ENCODE peak calls at places on chromosome 1, in seven cellular contexts. P is astrocyte of the spinal cord, O is aorta, D is cardiac fibroblast, J is IMR-90, C is fibroblast of lung, I is adrenal gland. E is an unnamed sample.

GRCh38 chr1:164559342-164560070 is 522 bp downstream of the PBX1 start:
- DNase-seq in P (peak; percentile 54), O (peak; percentile 80), D (peak; percentile 43), J (no peak), C (no peak), I (peak; percentile 51), E (no peak)

GRCh38 chr1:53368314-53369033 is 40.6 kb upstream of the LRP8 start:
- DNase-seq in P (no peak), O (peak; percentile 59), D (no peak), J (no peak), C (no peak), I (no peak), E (no peak)

GRCh38 chr1:167544447-167544846 is 9.1 kb downstream of the CREG1 start:
- DNase-seq in P (no peak), O (no peak), D (no peak), J (no peak), C (no peak), I (no peak), E (no peak)

GRCh38 chr1:215766521-215766920 is 199.4 kb downstream of the KCTD3 start:
- DNase-seq in P (no peak), O (no peak), D (no peak), J (no peak), C (no peak), I (no peak), E (no peak)

GRCh38 chr1:230575886-230576477 is 66.3 kb upstream of the COG2 start:
- DNase-seq in P (no peak), O (no peak), D (no peak), J (no peak), C (no peak), I (no peak), E (no peak)

GRCh38 chr1:58964880-58965279 is 181.0 kb upstream of the JUN start:
- DNase-seq in P (no peak), O (no peak), D (peak; percentile 54), J (peak; percentile 40), C (peak; percentile 46), I (peak; percentile 36), E (peak; percentile 53)

GRCh38 chr1:204072951-204073836 is at the start of gene SOX13:
- DNase-seq in P (peak; percentile 90), O (peak; percentile 94), D (peak; percentile 94), J (peak; percentile 85), C (peak; percentile 91), I (peak; percentile 92), E (no peak)

GRCh38 chr1:235012436-235013210 is 116.0 kb downstream of the TOMM20 start:
- DNase-seq in P (peak; percentile 64), O (no peak), D (no peak), J (no peak), C (no peak), I (no peak), E (no peak)

GRCh38 chr1:165265196-165265838 is 91.2 kb downstream of the LMX1A start:
- DNase-seq in P (no peak), O (no peak), D (no peak), J (no peak), C (no peak), I (no peak), E (no peak)

GRCh38 chr1:246577720-246578106 is 11.5 kb downstream of the CNST start:
- DNase-seq in P (no peak), O (no peak), D (no peak), J (peak; percentile 38), C (no peak), I (no peak), E (no peak)

GRCh38 chr1:12229386-12229834 is 420 bp upstream of the VPS13D start:
- DNase-seq in P (no peak), O (no peak), D (no peak), J (no peak), C (no peak), I (no peak), E (no peak)
- H3K4me3 ChIP-seq in P (no peak overlapping the region), O (no peak overlapping the region), D (no peak overlapping the region), J (no peak overlapping the region), C (no peak overlapping the region), I (no peak overlapping the region), E (peak overlapping the region; percentile 84)

DNA sequence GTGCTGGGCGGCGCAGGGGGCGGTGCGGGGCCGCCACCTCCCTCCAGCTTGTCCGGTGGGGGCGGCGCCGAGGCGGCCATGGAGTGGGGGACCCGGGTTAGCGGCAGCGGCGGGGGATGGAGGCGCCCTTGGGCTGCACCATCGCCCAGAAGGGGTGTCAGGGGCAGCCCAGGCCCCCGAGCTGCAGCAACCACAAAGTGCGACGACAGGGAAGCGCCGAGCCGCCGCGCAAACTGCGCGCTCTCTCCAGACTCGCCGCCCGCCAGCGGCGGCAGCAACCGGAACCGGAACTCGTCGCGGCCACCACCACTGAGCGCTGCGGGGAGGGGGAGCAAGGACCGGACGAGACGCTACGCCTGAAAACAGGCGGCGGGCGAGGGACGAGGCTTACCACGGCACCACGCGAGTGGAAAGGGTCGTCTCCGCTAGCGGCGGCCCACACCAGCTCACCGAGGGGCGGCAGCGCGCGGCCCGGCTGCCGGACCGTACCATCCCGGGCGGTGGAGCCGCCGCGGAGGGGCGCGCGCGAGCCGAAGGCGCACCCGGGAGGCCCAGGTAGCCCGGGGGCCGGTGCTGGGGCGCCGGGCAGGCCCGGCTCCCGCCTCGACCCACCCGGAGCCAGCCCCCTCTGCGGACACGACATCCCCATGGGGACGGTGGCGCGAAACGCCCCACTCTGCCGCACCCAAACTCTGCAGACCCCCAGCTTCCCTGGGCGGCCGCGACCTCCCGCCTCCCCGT is at the start of gene PYGO2:
- DNase-seq in P (peak; percentile 83), O (peak; percentile 95), D (peak; percentile 80), J (peak; percentile 66), C (peak; percentile 72), I (peak; percentile 88), E (no peak)
- H3K4me3 ChIP-seq in P (peak within 1 kb of the TSS; percentile 59), O (peak within 1 kb of the TSS; percentile 72), D (peak within 1 kb of the TSS; percentile 59), J (peak within 1 kb of the TSS; percentile 86), C (peak within 1 kb of the TSS; percentile 83), I (peak within 1 kb of the TSS; percentile 86), E (peak within 1 kb of the TSS; percentile 77)

GRCh38 chr1:162753001-162753658 is 37.4 kb upstream of the HSD17B7 start:
- DNase-seq in P (no peak), O (no peak), D (no peak), J (no peak), C (no peak), I (no peak), E (no peak)

GRCh38 chr1:162753998-162754585 is 36.4 kb upstream of the HSD17B7 start:
- DNase-seq in P (peak; percentile 14), O (no peak), D (no peak), J (peak; percentile 38), C (no peak), I (no peak), E (no peak)

GRCh38 chr1:162755306-162755705 is 35.2 kb upstream of the HSD17B7 start:
- DNase-seq in P (no peak), O (no peak), D (no peak), J (no peak), C (no peak), I (no peak), E (no peak)

GRCh38 chr1:162757476-162757875 is 33.0 kb upstream of the HSD17B7 start:
- DNase-seq in P (peak; percentile 21), O (no peak), D (peak; percentile 13), J (peak; percentile 52), C (no peak), I (no peak), E (no peak)

DNA sequence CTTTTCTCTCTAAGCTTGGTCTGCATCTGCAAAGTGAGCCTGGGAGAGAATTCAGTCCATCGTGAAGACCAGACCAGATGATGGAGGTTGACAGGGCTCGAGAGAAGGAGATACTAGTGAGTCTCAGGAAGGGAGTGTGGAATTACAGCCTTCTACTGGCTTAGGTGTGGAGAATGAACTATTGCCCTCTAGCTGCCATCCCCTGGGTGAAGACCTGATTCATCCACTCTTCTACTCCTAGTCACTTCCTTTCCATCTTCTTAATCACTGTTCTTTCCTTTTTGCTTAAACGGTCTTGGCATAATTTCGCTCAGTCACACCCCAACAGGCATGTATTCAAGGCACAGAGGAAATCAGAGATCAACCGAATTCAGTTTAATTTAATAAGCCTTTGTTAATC is 34.0 kb upstream of the HSD17B7 start:
- DNase-seq in P (no peak), O (no peak), D (peak; percentile 12), J (peak; percentile 28), C (no peak), I (no peak), E (no peak)
- H3K4me3 ChIP-seq in P (no peak overlapping the region), O (no peak overlapping the region), D (no peak overlapping the region), J (no peak overlapping the region), C (no peak overlapping the region), I (no peak overlapping the region), E (no peak overlapping the region)

DNA sequence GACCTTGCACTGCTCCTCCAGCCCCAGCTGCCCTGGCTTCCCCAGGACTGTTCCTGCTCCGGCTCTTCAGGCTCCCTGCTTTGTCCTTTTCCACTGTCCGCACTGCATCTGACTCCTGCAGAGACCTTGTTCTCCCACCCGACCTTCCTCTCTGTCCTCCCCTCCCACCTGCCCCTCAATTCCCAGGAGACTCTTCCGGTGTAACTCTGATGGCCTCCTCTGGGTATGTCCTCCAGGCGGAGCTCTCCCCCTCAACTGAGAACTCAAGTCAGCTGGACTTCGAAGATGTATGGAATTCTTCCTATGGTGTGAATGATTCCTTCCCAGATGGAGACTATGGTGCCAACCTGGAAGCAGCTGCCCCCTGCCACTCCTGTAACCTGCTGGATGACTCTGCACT is 550 bp downstream of the ACKR1 start:
- DNase-seq in P (no peak), O (no peak), D (no peak), J (no peak), C (no peak), I (no peak), E (no peak)
- H3K4me3 ChIP-seq in P (no peak overlapping the region), O (no peak overlapping the region), D (no peak overlapping the region), J (no peak overlapping the region), C (no peak overlapping the region), I (no peak overlapping the region), E (no peak overlapping the region)

GRCh38 chr1:8607906-8608305 is 209.5 kb downstream of the RERE start:
- DNase-seq in P (no peak), O (no peak), D (no peak), J (no peak), C (no peak), I (no peak), E (no peak)

GRCh38 chr1:8602471-8603219 is 214.8 kb downstream of the RERE start:
- DNase-seq in P (no peak), O (no peak), D (no peak), J (no peak), C (no peak), I (no peak), E (no peak)

GRCh38 chr1:8603220-8603616 is 214.2 kb downstream of the RERE start:
- DNase-seq in P (peak; percentile 5), O (no peak), D (peak; percentile 61), J (peak; percentile 52), C (peak; percentile 62), I (no peak), E (no peak)

GRCh38 chr1:8600336-8600735 is 217.1 kb downstream of the RERE start:
- DNase-seq in P (no peak), O (no peak), D (peak; percentile 55), J (no peak), C (no peak), I (no peak), E (no peak)

GRCh38 chr1:8604041-8604942 is 213.1 kb downstream of the RERE start:
- DNase-seq in P (no peak), O (no peak), D (no peak), J (no peak), C (no peak), I (no peak), E (peak; percentile 57)
- H3K4me3 ChIP-seq in P (no peak overlapping the region), O (no peak overlapping the region), D (no peak overlapping the region), J (no peak overlapping the region), C (no peak overlapping the region), I (no peak overlapping the region), E (peak overlapping the region; percentile 31)

E was measured in epithelial cell of proximal tubule.